ENCODE peak calls at places on chromosomes 4 and X, in nine cellular contexts. P is GM23338, F is transverse colon, D is mammary epithelial cell, Z is right lobe of liver, N is colonic mucosa, W is ovary, R is lower lobe of right lung, T is adrenal gland. U is an unnamed sample. For H3K4me1, the result is how much of the 10 kb centered on the place peaks cover.

GRCh38 chrX:71178908-71179307 is 34.3 kb downstream of the NLGN3 start:
- DNase-seq in P (peak), F (peak), D (peak), Z (peak), N (peak), W (peak), R (peak), T (peak), U (no peak)

GRCh38 chr4:112515278-112516075 is 503 bp downstream of the NEUROG2 start:
- DNase-seq in P (peak), F (no peak), D (peak), Z (no peak), N (no peak), W (no peak), R (no peak), T (no peak), U (peak)

GRCh38 chrX:3094261-3094660 is 53.0 kb downstream of the ARSF start:
- DNase-seq in P (no peak), F (peak), D (peak), Z (no peak), N (peak), W (no peak), R (no peak), T (no peak), U (peak)

GRCh38 chrX:139832728-139833309 is 100.0 kb downstream of the ATP11C start:
- DNase-seq in P (no peak), F (no peak), D (no peak), Z (no peak), N (no peak), W (no peak), R (no peak), T (no peak), U (no peak)

GRCh38 chrX:38561951-38562719 is 793 bp downstream of the TSPAN7 start:
- DNase-seq in P (peak), F (peak), D (no peak), Z (peak), N (peak), W (peak), R (peak), T (peak), U (no peak)

GRCh38 chr4:85741921-85742591 is 267.1 kb downstream of the ARHGAP24 start:
- DNase-seq in P (no peak), F (no peak), D (no peak), Z (peak), N (no peak), W (no peak), R (no peak), T (peak), U (no peak)

GRCh38 chrX:123807825-123808416 is 51.9 kb upstream of the XIAP start:
- DNase-seq in P (no peak), F (no peak), D (no peak), Z (no peak), N (no peak), W (no peak), R (no peak), T (no peak), U (no peak)

GRCh38 chr4:152479428-152480026 is 56.4 kb downstream of the FBXW7 start:
- DNase-seq in P (no peak), F (no peak), D (no peak), Z (no peak), N (no peak), W (no peak), R (no peak), T (no peak), U (no peak)

GRCh38 chrX:118847676-118848075 is 24.1 kb downstream of the ZCCHC12 start:
- DNase-seq in P (peak), F (no peak), D (peak), Z (no peak), N (no peak), W (no peak), R (no peak), T (no peak), U (no peak)

GRCh38 chr4:26073886-26074560 is 160.0 kb downstream of the SMIM20 start:
- DNase-seq in P (no peak), F (no peak), D (no peak), Z (no peak), N (no peak), W (no peak), R (no peak), T (no peak), U (no peak)

GRCh38 chr4:109303141-109303499 is 662 bp upstream of the COL25A1 start:
- DNase-seq in P (no peak), F (no peak), D (no peak), Z (no peak), N (no peak), W (peak), R (no peak), T (no peak), U (peak)

DNA sequence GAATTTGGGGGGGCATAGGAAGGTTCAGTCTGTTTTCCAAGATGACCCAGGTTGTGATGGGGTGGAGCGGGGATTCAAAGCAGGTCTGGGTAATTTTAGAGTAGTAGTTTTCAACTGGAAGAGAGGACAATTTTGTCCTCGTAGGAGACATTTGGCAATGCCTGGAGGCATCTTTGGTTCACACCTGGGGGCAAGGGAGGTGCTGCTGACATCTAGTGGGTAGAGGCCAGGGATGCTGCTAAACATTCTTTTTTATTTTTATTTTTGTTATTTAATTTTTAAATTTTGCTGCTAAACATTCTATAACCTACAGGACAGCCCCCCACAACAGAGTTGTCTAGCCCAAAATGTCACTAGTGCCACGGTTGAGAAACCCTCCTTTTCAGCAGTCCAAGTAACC is 1.9 kb downstream of the RAB9A start:
- DNase-seq in P (no peak), F (no peak), D (peak), Z (no peak), N (no peak), W (no peak), R (no peak), T (no peak), U (no peak)
- TF ChIP-seq CTCF in P (peak), F (no peak), D (peak), Z (no peak), N (no peak), W (no peak), R (no peak), T (no peak), U (peak)

DNA sequence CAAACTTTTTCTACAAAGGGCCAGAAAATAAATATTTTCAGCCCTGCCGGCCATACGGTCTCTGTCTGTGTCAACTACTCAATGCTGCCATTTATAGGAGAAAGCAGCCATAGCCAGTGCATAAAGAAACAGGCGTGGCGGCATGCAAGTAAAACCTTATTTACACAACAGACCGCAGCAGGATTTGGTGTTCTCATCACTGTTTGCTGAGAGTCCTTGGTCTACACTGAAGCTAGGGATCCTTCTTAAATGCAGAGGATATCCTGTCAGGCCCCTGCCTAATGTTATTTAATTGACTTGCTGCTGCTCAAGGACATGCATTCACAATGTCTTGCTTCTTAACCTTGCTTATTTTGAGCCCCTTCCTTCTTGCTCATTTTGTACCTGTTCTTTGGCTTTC is 54.7 kb downstream of the CPE start:
- DNase-seq in P (peak), F (no peak), D (no peak), Z (no peak), N (peak), W (no peak), R (no peak), T (no peak), U (no peak)
- H3K27ac ChIP-seq in P (peak), F (no peak), D (no peak), Z (no peak), N (no peak), W (no peak), R (no peak), T (no peak), U (no peak)

GRCh38 chr4:40482985-40483647 is 146.5 kb downstream of the RBM47 start:
- DNase-seq in P (peak), F (no peak), D (no peak), Z (no peak), N (no peak), W (no peak), R (no peak), T (peak), U (no peak)
- H3K4me1 ChIP-seq in P (under half), F (under half), D (under half), Z (under half), N (under half), W (under half), R (under half), T (under half), U (under half)

DNA sequence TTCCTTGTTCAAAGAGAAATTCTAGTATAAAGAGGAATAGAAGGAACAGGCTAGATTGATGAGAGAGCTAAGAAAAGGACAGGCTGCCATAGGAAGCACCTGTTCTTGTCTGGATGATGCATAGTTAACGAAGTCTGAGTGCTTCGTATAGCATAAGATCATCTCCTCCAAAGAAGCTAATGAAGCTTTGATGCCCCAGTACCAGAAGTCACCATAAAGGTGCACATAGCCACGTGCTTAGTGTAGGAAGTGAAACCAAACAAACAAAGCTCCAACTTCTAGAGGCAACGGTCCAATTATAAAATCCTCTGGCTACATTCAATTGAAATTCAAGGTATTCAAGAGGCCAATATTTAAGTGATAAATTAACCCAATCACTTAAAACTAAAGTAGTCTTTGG is 31.0 kb downstream of the AFAP1 start:
- DNase-seq in P (no peak), F (no peak), D (no peak), Z (no peak), N (no peak), W (no peak), R (no peak), T (no peak), U (no peak)
- TF ChIP-seq CTCF in P (no peak), F (no peak), D (no peak), Z (no peak), N (no peak), W (no peak), R (no peak), T (no peak), U (no peak)

U was measured in foreskin keratinocyte.